ENCODE peak calls at places on chromosome 10, in five cellular contexts. N is A172, G is T-helper 2 cell, K is mesothelial cell of epicardium, V is EL. Z is an unnamed sample.

GRCh38 chr10:23275355-23275754 is 69.2 kb downstream of the C10orf67 start:
- DNase-seq in N (no peak), G (no peak), K (no peak), V (no peak), Z (no peak)

GRCh38 chr10:43140414-43140813 is 2.2 kb downstream of the CSGALNACT2 start:
- DNase-seq in N (peak; percentile 64), G (no peak), K (no peak), V (peak; percentile 81), Z (peak; percentile 53)

GRCh38 chr10:767211-767610 is 77.7 kb upstream of the DIP2C start:
- DNase-seq in N (no peak), G (no peak), K (no peak), V (no peak), Z (peak; percentile 19)

GRCh38 chr10:55509168-55509567 is 708.1 kb upstream of the PCDH15 start:
- DNase-seq in N (peak; percentile 43), G (no peak), K (no peak), V (no peak), Z (peak; percentile 19)

GRCh38 chr10:132204781-132205473 is 18.2 kb downstream of the DPYSL4 start:
- DNase-seq in N (no peak), G (peak; percentile 3), K (no peak), V (no peak), Z (no peak)

GRCh38 chr10:112191223-112191622 is 7.7 kb upstream of the GPAM start:
- DNase-seq in N (no peak), G (no peak), K (no peak), V (no peak), Z (no peak)

GRCh38 chr10:61337741-61338140 is 115.4 kb downstream of the TMEM26 start:
- DNase-seq in N (no peak), G (no peak), K (no peak), V (no peak), Z (no peak)

GRCh38 chr10:102186128-102186527 is 33.9 kb downstream of the NOLC1 start:
- DNase-seq in N (no peak), G (no peak), K (no peak), V (no peak), Z (peak; percentile 44)

GRCh38 chr10:60305394-60305892 is 84.2 kb downstream of the ANK3 start:
- DNase-seq in N (peak; percentile 41), G (no peak), K (no peak), V (peak; percentile 25), Z (peak; percentile 33)

GRCh38 chr10:26855186-26855585 is 5.6 kb downstream of the ABI1 start:
- DNase-seq in N (no peak), G (no peak), K (no peak), V (peak; percentile 36), Z (no peak)

GRCh38 chr10:124394583-124394982 is 24.1 kb downstream of the OAT start:
- DNase-seq in N (no peak), G (no peak), K (no peak), V (peak; percentile 38), Z (peak; percentile 38)

GRCh38 chr10:56063642-56064041 is 297.4 kb downstream of the ZWINT start:
- DNase-seq in N (no peak), G (no peak), K (no peak), V (no peak), Z (no peak)

GRCh38 chr10:69318087-69318996 is 40.0 kb downstream of the HK1 start:
- DNase-seq in N (peak; percentile 74), G (peak; percentile 86), K (peak; percentile 90), V (peak; percentile 90), Z (peak; percentile 87)

GRCh38 chr10:21496285-21497176 is 29.0 kb downstream of the SKIDA1 start:
- DNase-seq in N (peak; percentile 38), G (peak; percentile 32), K (peak; percentile 74), V (peak; percentile 56), Z (peak; percentile 64)

GRCh38 chr10:58651040-58651439 is 138.4 kb downstream of the BICC1 start:
- DNase-seq in N (no peak), G (no peak), K (peak; percentile 42), V (peak; percentile 78), Z (peak; percentile 98)